ENCODE peak calls at places on chromosomes 12 and 14, in five cellular contexts. R, E, Q, K and Y are unnamed samples.

GRCh38 chr14:61759878-61760277 is 2.3 kb upstream of the SNAPC1 start:
- DNase-seq in R (no peak), E (no peak), Q (no peak), K (no peak), Y (no peak)

GRCh38 chr14:33788116-33788515 is 162.8 kb downstream of the EGLN3 start:
- DNase-seq in R (no peak), E (no peak), Q (no peak), K (no peak), Y (no peak)

GRCh38 chr12:76470028-76470939 is 89.3 kb downstream of the OSBPL8 start:
- DNase-seq in R (peak; percentile 19), E (peak; percentile 81), Q (peak; percentile 89), K (peak; percentile 82), Y (peak; percentile 88)

GRCh38 chr14:90288646-90289355 is 32.4 kb downstream of the PSMC1 start:
- DNase-seq in R (no peak), E (no peak), Q (no peak), K (peak; percentile 73), Y (no peak)

GRCh38 chr12:63905523-63905922 is 61.0 kb downstream of the SRGAP1 start:
- DNase-seq in R (no peak), E (peak; percentile 94), Q (no peak), K (no peak), Y (peak; percentile 94)

GRCh38 chr12:124024263-124024678 is 51.3 kb downstream of the ZNF664 start:
- DNase-seq in R (no peak), E (peak; percentile 93), Q (no peak), K (no peak), Y (peak; percentile 80)

GRCh38 chr14:34489324-34489723 is 27.3 kb upstream of the SPTSSA start:
- DNase-seq in R (no peak), E (no peak), Q (no peak), K (no peak), Y (no peak)

GRCh38 chr12:127509066-127509778 is 757.7 kb upstream of the TMEM132C start:
- DNase-seq in R (no peak), E (peak; percentile 78), Q (peak; percentile 84), K (no peak), Y (peak; percentile 67)

GRCh38 chr12:52873513-52873831 is 24.7 kb upstream of the KRT78 start:
- DNase-seq in R (no peak), E (no peak), Q (no peak), K (no peak), Y (no peak)

GRCh38 chr12:7060353-7060954 is at the start of gene C1S:
- DNase-seq in R (peak; percentile 87), E (peak; percentile 89), Q (peak; percentile 98), K (peak; percentile 29), Y (peak; percentile 93)

GRCh38 chr12:40959041-40959440 is 229.1 kb upstream of the PDZRN4 start:
- DNase-seq in R (no peak), E (no peak), Q (peak; percentile 48), K (no peak), Y (no peak)

GRCh38 chr14:71374989-71375388 is 467.7 kb downstream of the PCNX1 start:
- DNase-seq in R (no peak), E (no peak), Q (no peak), K (no peak), Y (no peak)